ENCODE peak calls at places on chromosomes 5 and 9, in four cellular contexts. M is HFFc6, Y is neural crest cell, D is endothelial cell. W is an unnamed sample.

GRCh38 chr5:139651502-139651862 is 3.3 kb downstream of the CXXC5 start:
- DNase-seq in M (no peak), Y (no peak), D (no peak), W (no peak)

GRCh38 chr5:132467292-132467984 is 23.1 kb downstream of the IRF1 start:
- DNase-seq in M (no peak), Y (no peak), D (no peak), W (no peak)

GRCh38 chr5:171713152-171713551 is 72.5 kb upstream of the SMIM23 start:
- DNase-seq in M (no peak), Y (no peak), D (no peak), W (no peak)

GRCh38 chr9:7813030-7813429 is 13.5 kb upstream of the DMAC1 start:
- DNase-seq in M (no peak), Y (no peak), D (no peak), W (no peak)

GRCh38 chr9:132590318-132591182 is 8.1 kb downstream of the BARHL1 start:
- DNase-seq in M (no peak), Y (no peak), D (no peak), W (no peak)

GRCh38 chr9:1235650-1236401 is 185.7 kb downstream of the DMRT2 start:
- DNase-seq in M (no peak), Y (no peak), D (no peak), W (no peak)

GRCh38 chr9:71965403-71965802 is 54.0 kb downstream of the C9orf85 start:
- DNase-seq in M (no peak), Y (no peak), D (no peak), W (no peak)

GRCh38 chr9:37421914-37422288 is 595 bp upstream of the GRHPR start:
- DNase-seq in M (no peak), Y (no peak), D (no peak), W (no peak)

GRCh38 chr5:132000677-132001453 is 10.6 kb downstream of the ACSL6 start:
- DNase-seq in M (no peak), Y (no peak), D (no peak), W (no peak)

GRCh38 chr9:17800397-17800796 is 221.5 kb downstream of the SH3GL2 start:
- DNase-seq in M (no peak), Y (no peak), D (no peak), W (no peak)

GRCh38 chr9:109487247-109487646 is 10.9 kb downstream of the PTPN3 start:
- DNase-seq in M (no peak), Y (no peak), D (no peak), W (no peak)

GRCh38 chr5:53425598-53426516 is 54.6 kb upstream of the FST start:
- DNase-seq in M (no peak), Y (peak), D (peak), W (no peak)

GRCh38 chr9:126366366-126367011 is 39.9 kb downstream of the MVB12B start:
- DNase-seq in M (no peak), Y (no peak), D (no peak), W (no peak)

GRCh38 chr5:59766394-59766793 is 127.1 kb downstream of the PDE4D start:
- DNase-seq in M (no peak), Y (no peak), D (no peak), W (no peak)

GRCh38 chr9:14511452-14511851 is 181.8 kb downstream of the ZDHHC21 start:
- DNase-seq in M (no peak), Y (no peak), D (no peak), W (no peak)

GRCh38 chr5:178288373-178289368 is 56.1 kb upstream of the PHYKPL start:
- DNase-seq in M (no peak), Y (no peak), D (no peak), W (no peak)

GRCh38 chr9:119938871-119939270 is 569.6 kb upstream of the BRINP1 start:
- DNase-seq in M (no peak), Y (no peak), D (no peak), W (no peak)

GRCh38 chr5:2801602-2802525 is 50.4 kb upstream of the IRX2 start:
- DNase-seq in M (no peak), Y (no peak), D (no peak), W (no peak)